ENCODE peak calls at places on chromosomes 16 and 17, in seven cellular contexts. V, Y, A, Q, C, H and I are unnamed samples.
A peak's percentile ranks its signal among the peaks of the same experiment; 100 is the strongest.

GRCh38 chr16:49280022-49280741 is 1.5 kb downstream of the CBLN1 start:
- DNase-seq in V (no peak), Y (peak; percentile 84), A (no peak), Q (no peak), C (no peak), H (no peak), I (no peak)

GRCh38 chr16:57868913-57869520 is 66.7 kb upstream of the KIFC3 start:
- DNase-seq in V (no peak), Y (no peak), A (no peak), Q (no peak), C (no peak), H (no peak), I (no peak)

GRCh38 chr17:42667088-42667951 is 8.2 kb downstream of the TUBG2 start:
- DNase-seq in V (no peak), Y (no peak), A (peak; percentile 81), Q (no peak), C (peak; percentile 96), H (peak; percentile 47), I (no peak)

GRCh38 chr17:83200231-83200699 is 120.9 kb downstream of the METRNL start:
- DNase-seq in V (no peak), Y (no peak), A (peak; percentile 39), Q (no peak), C (peak; percentile 71), H (peak; percentile 82), I (no peak)

GRCh38 chr17:62712011-62712615 is 84.6 kb downstream of the MRC2 start:
- DNase-seq in V (no peak), Y (no peak), A (no peak), Q (no peak), C (no peak), H (no peak), I (peak; percentile 74)

GRCh38 chr17:81684442-81684911 is 666 bp downstream of the HGS start:
- DNase-seq in V (no peak), Y (no peak), A (no peak), Q (no peak), C (no peak), H (no peak), I (no peak)

GRCh38 chr17:56540791-56541190 is 52.7 kb upstream of the NOG start:
- DNase-seq in V (no peak), Y (peak; percentile 71), A (no peak), Q (no peak), C (peak; percentile 53), H (no peak), I (no peak)

GRCh38 chr16:9050102-9050830 is 41.2 kb upstream of the HAPSTR1 start:
- DNase-seq in V (no peak), Y (peak; percentile 11), A (peak; percentile 10), Q (no peak), C (no peak), H (no peak), I (no peak)

GRCh38 chr17:9728005-9728404 is 63.4 kb downstream of the DHRS7C start:
- DNase-seq in V (no peak), Y (no peak), A (no peak), Q (no peak), C (no peak), H (no peak), I (no peak)

GRCh38 chr17:35731239-35731931 is at the start of gene RASL10B:
- DNase-seq in V (peak; percentile 62), Y (peak; percentile 77), A (peak; percentile 41), Q (peak; percentile 5), C (peak; percentile 64), H (peak; percentile 63), I (peak; percentile 56)

GRCh38 chr17:72498671-72499210 is 377.9 kb downstream of the SOX9 start:
- DNase-seq in V (peak; percentile 51), Y (no peak), A (peak; percentile 25), Q (no peak), C (no peak), H (no peak), I (no peak)

GRCh38 chr17:42010898-42011516 is 6.2 kb downstream of the DNAJC7 start:
- DNase-seq in V (no peak), Y (no peak), A (no peak), Q (no peak), C (peak; percentile 49), H (no peak), I (no peak)

GRCh38 chr17:57935833-57936807 is 19.1 kb downstream of the CUEDC1 start:
- DNase-seq in V (peak; percentile 43), Y (peak; percentile 46), A (peak; percentile 68), Q (peak; percentile 53), C (peak; percentile 74), H (peak; percentile 59), I (no peak)

GRCh38 chr17:35799942-35800341 is 4.5 kb upstream of the MMP28 start:
- DNase-seq in V (peak; percentile 17), Y (no peak), A (peak; percentile 64), Q (no peak), C (peak; percentile 74), H (peak; percentile 80), I (peak; percentile 56)

GRCh38 chr17:29179232-29180036 is 764 bp downstream of the MYO18A start:
- DNase-seq in V (peak; percentile 38), Y (peak; percentile 72), A (no peak), Q (peak; percentile 21), C (peak; percentile 44), H (peak; percentile 70), I (no peak)

GRCh38 chr17:64617125-64617780 is 44.9 kb downstream of the SMURF2 start:
- DNase-seq in V (no peak), Y (no peak), A (no peak), Q (no peak), C (peak; percentile 43), H (no peak), I (no peak)

GRCh38 chr16:85984947-85985451 is 86.0 kb downstream of the IRF8 start:
- DNase-seq in V (no peak), Y (no peak), A (no peak), Q (no peak), C (no peak), H (peak; percentile 37), I (no peak)

GRCh38 chr17:8147141-8147804 is 4.9 kb downstream of the PER1 start:
- DNase-seq in V (no peak), Y (no peak), A (no peak), Q (no peak), C (no peak), H (no peak), I (no peak)

GRCh38 chr17:39270923-39271322 is 45.2 kb upstream of the STAC2 start:
- DNase-seq in V (peak; percentile 39), Y (no peak), A (peak; percentile 38), Q (no peak), C (peak; percentile 55), H (no peak), I (peak; percentile 12)

GRCh38 chr17:73799091-73799490 is 154.8 kb upstream of the SDK2 start:
- DNase-seq in V (no peak), Y (no peak), A (no peak), Q (no peak), C (no peak), H (no peak), I (no peak)